ENCODE peak calls at places on chromosome 1, in four cellular contexts. E, Y, D and Z are unnamed samples.

GRCh38 chr1:24751833-24752232 is 6.6 kb downstream of the CLIC4 start:
- DNase-seq in D (no peak), Y (no peak), E (no peak), Z (no peak)

GRCh38 chr1:245290836-245291235 is 136.1 kb downstream of the KIF26B start:
- DNase-seq in E (no peak), Y (no peak), D (no peak), Z (no peak)

GRCh38 chr1:229894535-229894934 is 172.5 kb upstream of the GALNT2 start:
- DNase-seq in E (no peak), D (no peak), Y (no peak), Z (no peak)

GRCh38 chr1:53896673-53897229 is 2.8 kb downstream of the DIO1 start:
- DNase-seq in Y (no peak), E (no peak), D (no peak), Z (peak)

GRCh38 chr1:116567790-116568667 is 2.8 kb downstream of the CD58 start:
- DNase-seq in D (no peak), Y (no peak), E (no peak), Z (no peak)

GRCh38 chr1:37556712-37557196 is at the start of gene DNALI1:
- DNase-seq in E (no peak), D (no peak), Y (peak), Z (peak)

GRCh38 chr1:164064501-164064900 is 494.5 kb upstream of the PBX1 start:
- DNase-seq in E (no peak), D (no peak), Y (no peak), Z (no peak)

GRCh38 chr1:20725189-20726106 is 7.1 kb downstream of the SH2D5 start:
- DNase-seq in E (no peak), D (no peak), Y (peak), Z (no peak)

GRCh38 chr1:18901147-18901951 is 1.0 kb downstream of the ALDH4A1 start:
- DNase-seq in Y (no peak), E (no peak), D (no peak), Z (no peak)

GRCh38 chr1:67662884-67663283 is 22.1 kb upstream of the GADD45A start:
- DNase-seq in E (no peak), Y (no peak), D (no peak), Z (no peak)

GRCh38 chr1:200753650-200754198 is 15.0 kb downstream of the CAMSAP2 start:
- DNase-seq in Y (no peak), E (no peak), D (no peak), Z (no peak)

GRCh38 chr1:184597652-184598357 is 156.9 kb downstream of the EDEM3 start:
- DNase-seq in Y (no peak), E (no peak), D (no peak), Z (no peak)

GRCh38 chr1:183089025-183089639 is 65.9 kb downstream of the LAMC1 start:
- DNase-seq in Y (no peak), D (no peak), E (no peak), Z (no peak)

GRCh38 chr1:50333595-50333974 is 89.7 kb downstream of the DMRTA2 start:
- DNase-seq in D (peak), E (no peak), Y (peak), Z (peak)

GRCh38 chr1:26483980-26484379 is 11.7 kb downstream of the HMGN2 start:
- DNase-seq in E (no peak), Y (no peak), D (no peak), Z (peak)

GRCh38 chr1:221845650-221846371 is 103.9 kb upstream of the DUSP10 start:
- DNase-seq in E (no peak), D (no peak), Y (no peak), Z (no peak)

GRCh38 chr1:39852214-39852791 is 31.0 kb downstream of the TRIT1 start:
- DNase-seq in E (peak), D (no peak), Y (no peak), Z (peak)

GRCh38 chr1:185439727-185440415 is 122.8 kb upstream of the IVNS1ABP start:
- DNase-seq in E (no peak), D (no peak), Y (peak), Z (peak)

GRCh38 chr1:35406103-35406502 is 137.6 kb downstream of the ZMYM4 start:
- DNase-seq in Y (no peak), D (no peak), E (no peak), Z (no peak)

GRCh38 chr1:227429447-227430359 is 111.4 kb upstream of the CDC42BPA start:
- DNase-seq in D (no peak), E (no peak), Y (no peak), Z (peak)

GRCh38 chr1:162040657-162041056 is 17.0 kb upstream of the OLFML2B start:
- DNase-seq in Y (no peak), D (no peak), E (no peak), Z (no peak)

GRCh38 chr1:70487910-70488665 is 77.0 kb downstream of the CTH start:
- DNase-seq in Y (no peak), D (no peak), E (peak), Z (peak)

GRCh38 chr1:4602536-4603316 is 51.7 kb upstream of the AJAP1 start:
- DNase-seq in D (no peak), E (no peak), Y (no peak), Z (no peak)

GRCh38 chr1:213676741-213677140 is 311.0 kb upstream of the PROX1 start:
- DNase-seq in Y (no peak), D (no peak), E (no peak), Z (no peak)

GRCh38 chr1:71399594-71399993 is 318.8 kb upstream of the ZRANB2 start:
- DNase-seq in E (no peak), D (no peak), Y (no peak), Z (no peak)

GRCh38 chr1:65259816-65260215 is 49.5 kb upstream of the DNAJC6 start:
- DNase-seq in E (no peak), D (no peak), Y (no peak), Z (no peak)

GRCh38 chr1:14517813-14518180 is 80.7 kb upstream of the KAZN start:
- DNase-seq in E (no peak), D (no peak), Y (no peak), Z (no peak)

GRCh38 chr1:154574715-154575114 is 7.1 kb downstream of the CHRNB2 start:
- DNase-seq in Y (no peak), D (no peak), E (peak), Z (no peak)

GRCh38 chr1:2650967-2651645 is 18.3 kb upstream of the MMEL1 start:
- DNase-seq in D (no peak), E (no peak), Y (peak), Z (no peak)

GRCh38 chr1:100482167-100482566 is 55.8 kb upstream of the GPR88 start:
- DNase-seq in E (no peak), D (no peak), Y (no peak), Z (no peak)

GRCh38 chr1:216905052-216905580 is 181.9 kb upstream of the ESRRG start:
- DNase-seq in Y (no peak), D (no peak), E (no peak), Z (no peak)

GRCh38 chr1:83802450-83803152 is 196.3 kb downstream of the TTLL7 start:
- DNase-seq in D (no peak), E (no peak), Y (no peak), Z (no peak)

GRCh38 chr1:235708390-235708962 is 58.9 kb upstream of the GNG4 start:
- DNase-seq in Y (no peak), E (no peak), D (no peak), Z (no peak)

GRCh38 chr1:162285149-162285561 is 91.5 kb downstream of the SPATA46 start:
- DNase-seq in E (no peak), D (no peak), Y (no peak), Z (no peak)

GRCh38 chr1:116134178-116134773 is 23.1 kb downstream of the MAB21L3 start:
- DNase-seq in D (no peak), E (no peak), Y (peak), Z (no peak)

GRCh38 chr1:2786329-2787162 is 14.9 kb downstream of the TTC34 start:
- DNase-seq in E (no peak), D (peak), Y (peak), Z (no peak)

GRCh38 chr1:233121947-233122559 is 171.6 kb downstream of the NTPCR start:
- DNase-seq in D (no peak), Y (no peak), E (no peak), Z (no peak)

GRCh38 chr1:66282343-66282852 is 251.6 kb upstream of the SGIP1 start:
- DNase-seq in D (no peak), E (no peak), Y (peak), Z (peak)

GRCh38 chr1:160204526-160205241 is 500 bp upstream of the PEA15 start:
- DNase-seq in D (no peak), E (no peak), Y (no peak), Z (peak)